ENCODE peak calls at places on chromosomes 1 and 21, in seven cellular contexts. U, E, M, G, H, D and I are unnamed samples. For H3K4me1, the result is how much of the 10 kb centered on the place peaks cover.

GRCh38 chr1:209542585-209542984 is 40.9 kb upstream of the CAMK1G start:
- DNase-seq in M (no peak), E (no peak), U (no peak), G (no peak), H (no peak), D (no peak), I (no peak)

GRCh38 chr1:28518745-28519341 is 13.0 kb downstream of the RCC1 start:
- DNase-seq in D (no peak), M (no peak), U (peak), G (no peak), H (no peak), E (no peak), I (no peak)

GRCh38 chr1:114201486-114201885 is 47.8 kb upstream of the SYT6 start:
- DNase-seq in D (no peak), G (no peak), H (no peak), M (no peak), U (no peak), E (no peak), I (no peak)

GRCh38 chr21:33543505-33544129 is 779 bp downstream of the SON start:
- DNase-seq in D (peak), G (peak), E (peak), H (no peak), U (peak), M (no peak), I (peak)

GRCh38 chr1:20466231-20466630 is 19.8 kb downstream of the CAMK2N1 start:
- DNase-seq in M (no peak), E (no peak), D (no peak), H (no peak), U (no peak), G (no peak), I (no peak)

GRCh38 chr1:115753830-115754229 is 14.7 kb downstream of the CASQ2 start:
- DNase-seq in M (no peak), U (no peak), E (no peak), G (peak), D (no peak), H (no peak), I (no peak)

GRCh38 chr1:24984800-24985552 is 54.9 kb upstream of the RUNX3 start:
- DNase-seq in M (no peak), D (no peak), H (no peak), E (no peak), U (no peak), G (no peak), I (peak)

GRCh38 chr1:236913371-236914037 is 90.7 kb downstream of the MT1HL1 start:
- DNase-seq in D (no peak), H (no peak), E (no peak), G (no peak), U (no peak), M (no peak), I (no peak)

GRCh38 chr1:155872527-155872926 is 13.2 kb downstream of the SYT11 start:
- DNase-seq in U (no peak), E (no peak), H (no peak), D (no peak), M (no peak), G (no peak), I (no peak)

GRCh38 chr1:40036574-40036973 is 4.0 kb upstream of the CAP1 start:
- DNase-seq in G (peak), M (peak), D (no peak), E (peak), H (peak), U (peak), I (no peak)

GRCh38 chr21:17779486-17779885 is 39.7 kb downstream of the C21orf91 start:
- DNase-seq in M (no peak), E (no peak), H (no peak), G (no peak), U (no peak), D (no peak), I (no peak)

GRCh38 chr1:45530632-45531135 is 9.0 kb upstream of the PRDX1 start:
- DNase-seq in E (no peak), D (no peak), M (no peak), U (no peak), G (no peak), H (no peak), I (no peak)

GRCh38 chr1:233946724-233947123 is 42.2 kb downstream of the SLC35F3 start:
- DNase-seq in M (no peak), G (no peak), U (no peak), H (no peak), E (no peak), D (no peak), I (no peak)

GRCh38 chr1:206606867-206607266 is 5.4 kb downstream of the EIF2D start:
- DNase-seq in D (no peak), U (no peak), H (no peak), G (no peak), M (no peak), E (no peak), I (no peak)

GRCh38 chr1:167528057-167528705 is 9.9 kb upstream of the CD247 start:
- DNase-seq in U (no peak), M (no peak), D (no peak), H (no peak), G (no peak), E (no peak), I (no peak)

GRCh38 chr1:108645479-108646184 is 15.3 kb downstream of the HENMT1 start:
- DNase-seq in U (no peak), G (no peak), D (no peak), E (no peak), H (no peak), M (no peak), I (no peak)

GRCh38 chr1:198399452-198399851 is 141.0 kb downstream of the ATP6V1G3 start:
- DNase-seq in G (no peak), E (no peak), M (no peak), U (no peak), D (no peak), H (no peak), I (no peak)

GRCh38 chr1:45809761-45810160 is 6.3 kb downstream of the MAST2 start:
- DNase-seq in M (no peak), E (no peak), G (no peak), U (no peak), H (no peak), D (no peak), I (no peak)

GRCh38 chr1:40665335-40666171 is at the start of gene RIMS3:
- DNase-seq in H (peak), E (peak), D (peak), G (peak), U (peak), M (peak), I (peak)

GRCh38 chr21:38352536-38353219 is 95.9 kb downstream of the KCNJ15 start:
- DNase-seq in E (peak), M (peak), D (no peak), H (peak), G (peak), U (no peak), I (no peak)

GRCh38 chr1:115293899-115294298 is 44.1 kb downstream of the NGF start:
- DNase-seq in U (no peak), G (no peak), D (no peak), E (no peak), H (no peak), M (no peak), I (no peak)

GRCh38 chr1:160608057-160608456 is 28.8 kb upstream of the CD84 start:
- DNase-seq in H (no peak), E (no peak), M (no peak), D (no peak), G (no peak), U (no peak), I (no peak)

GRCh38 chr1:43331688-43332087 is 5.9 kb upstream of the MPL start:
- DNase-seq in M (no peak), D (no peak), H (no peak), U (no peak), G (no peak), E (no peak), I (no peak)

GRCh38 chr1:180198186-180198585 is 31.9 kb upstream of the LHX4 start:
- DNase-seq in D (no peak), U (no peak), G (no peak), M (no peak), H (no peak), E (no peak), I (no peak)

GRCh38 chr1:233289676-233290075 is 5.8 kb downstream of the PCNX2 start:
- DNase-seq in D (no peak), M (no peak), H (no peak), E (no peak), G (no peak), U (no peak), I (no peak)

GRCh38 chr1:202158810-202159533 is 1.4 kb downstream of the PTPN7 start:
- DNase-seq in D (no peak), E (no peak), G (no peak), M (no peak), H (peak), U (no peak), I (no peak)

DNA sequence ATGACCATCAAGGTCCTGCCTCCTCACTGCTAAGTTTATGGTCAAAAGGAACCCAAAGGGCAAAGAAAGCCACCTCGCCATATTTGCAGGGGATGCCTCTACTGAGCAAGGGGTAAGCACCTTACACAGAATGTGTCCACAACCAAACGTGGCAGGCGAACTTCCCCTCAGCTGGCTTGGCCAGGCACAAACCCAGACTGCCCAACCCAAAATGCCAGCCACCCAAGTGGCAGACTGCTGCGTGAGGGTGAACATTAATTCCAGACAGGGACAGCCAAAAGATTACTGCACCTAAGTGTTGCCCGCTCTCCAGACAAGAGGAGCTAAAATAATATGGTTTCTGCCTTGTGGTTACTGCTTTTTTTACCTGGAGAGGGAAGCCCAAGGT is 16.0 kb downstream of the ZNF697 start:
- DNase-seq in G (peak), M (no peak), D (no peak), U (no peak), H (no peak), E (no peak), I (no peak)
- H3K4me1 ChIP-seq in G (under half), M (under half), D (under half), U (under half), H (under half), E (half or more), I (under half)

GRCh38 chr1:147815503-147815902 is 55.1 kb upstream of the GJA5 start:
- DNase-seq in D (no peak), E (no peak), U (no peak), G (no peak), H (no peak), M (no peak), I (no peak)
- TF ChIP-seq CTCF in D (no peak), E (no peak), U (no peak), G (no peak), H (no peak), M (no peak), I (no peak)

GRCh38 chr1:145995148-145995851 is 1.1 kb downstream of the TXNIP start:
- DNase-seq in M (peak), H (no peak), U (peak), G (no peak), E (peak), D (no peak), I (no peak)
- TF ChIP-seq POLR2A in M (no peak), H (no peak), U (no peak), G (no peak), E (no peak), D (no peak), I (no peak)

GRCh38 chr1:86906419-86906818 is 7.5 kb downstream of the SELENOF start:
- DNase-seq in G (no peak), D (no peak), H (no peak), E (no peak), U (no peak), M (no peak), I (no peak)

DNA sequence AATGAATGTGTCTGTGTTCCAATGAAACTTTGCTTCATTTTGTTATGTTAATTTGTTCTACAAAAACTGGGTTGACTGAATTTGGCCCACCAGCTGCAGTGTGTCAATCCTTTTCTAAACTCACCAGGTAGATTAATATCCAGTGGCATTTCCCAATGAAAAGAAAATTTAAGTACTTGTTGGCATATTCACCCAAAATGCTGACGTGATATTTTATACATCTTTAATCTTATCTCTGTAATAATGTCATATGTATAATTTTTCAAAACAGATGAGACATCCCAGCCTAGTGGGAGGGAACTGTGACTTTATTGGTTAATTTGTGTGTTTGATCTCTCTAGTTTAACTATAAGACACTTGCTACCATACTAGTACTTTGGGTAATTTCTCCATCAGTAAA is 8.1 kb downstream of the SELENOF start:
- DNase-seq in M (no peak), U (no peak), H (no peak), E (no peak), D (no peak), G (no peak), I (no peak)
- H3K4me1 ChIP-seq in M (under half), U (under half), H (under half), E (half or more), D (under half), G (under half), I (under half)

GRCh38 chr1:168734946-168735345 is 5.9 kb upstream of the DPT start:
- DNase-seq in U (no peak), G (no peak), E (no peak), D (no peak), H (peak), M (no peak), I (no peak)
- TF ChIP-seq CTCF in U (no peak), G (peak), E (no peak), D (no peak), H (no peak), M (no peak), I (no peak)

GRCh38 chr1:169364948-169365347 is 2.6 kb downstream of the NME7 start:
- DNase-seq in G (no peak), M (no peak), U (no peak), D (no peak), H (no peak), E (no peak), I (no peak)

GRCh38 chr1:169367096-169367685 is 406 bp downstream of the NME7 start:
- DNase-seq in D (no peak), H (no peak), U (no peak), E (no peak), M (no peak), G (no peak), I (no peak)

GRCh38 chr1:169368406-169368769 is 393 bp downstream of the BLZF1 start:
- DNase-seq in E (peak), U (no peak), H (no peak), M (no peak), G (peak), D (no peak), I (peak)

GRCh38 chr1:169371400-169371799 is 3.4 kb downstream of the BLZF1 start:
- DNase-seq in D (no peak), M (no peak), H (no peak), U (no peak), E (no peak), G (no peak), I (no peak)

GRCh38 chr1:169367686-169368405 is at the start of the genes BLZF1 and NME7:
- DNase-seq in U (peak), H (peak), D (peak), E (peak), M (peak), G (peak), I (peak)
- TF ChIP-seq POLR2A in U (peak), H (no peak), D (no peak), E (no peak), M (no peak), G (peak), I (no peak)

GRCh38 chr1:183033205-183033604 is 10.0 kb downstream of the LAMC1 start:
- DNase-seq in G (no peak), E (no peak), M (no peak), D (no peak), U (no peak), H (no peak), I (no peak)
- H3K4me1 ChIP-seq in G (under half), E (half or more), M (under half), D (under half), U (under half), H (under half), I (under half)

GRCh38 chr1:56411484-56412180 is 167.7 kb downstream of the PLPP3 start:
- DNase-seq in G (peak), E (no peak), U (no peak), D (no peak), H (no peak), M (peak), I (no peak)

GRCh38 chr1:56410405-56410804 is 169.0 kb downstream of the PLPP3 start:
- DNase-seq in G (no peak), M (no peak), U (no peak), E (no peak), H (no peak), D (no peak), I (no peak)

GRCh38 chr1:56411021-56411420 is 168.3 kb downstream of the PLPP3 start:
- DNase-seq in M (no peak), D (no peak), U (no peak), G (no peak), H (no peak), E (no peak), I (no peak)

GRCh38 chr1:56406821-56407220 is 172.5 kb downstream of the PLPP3 start:
- DNase-seq in D (no peak), H (no peak), E (no peak), G (no peak), M (no peak), U (no peak), I (no peak)

DNA sequence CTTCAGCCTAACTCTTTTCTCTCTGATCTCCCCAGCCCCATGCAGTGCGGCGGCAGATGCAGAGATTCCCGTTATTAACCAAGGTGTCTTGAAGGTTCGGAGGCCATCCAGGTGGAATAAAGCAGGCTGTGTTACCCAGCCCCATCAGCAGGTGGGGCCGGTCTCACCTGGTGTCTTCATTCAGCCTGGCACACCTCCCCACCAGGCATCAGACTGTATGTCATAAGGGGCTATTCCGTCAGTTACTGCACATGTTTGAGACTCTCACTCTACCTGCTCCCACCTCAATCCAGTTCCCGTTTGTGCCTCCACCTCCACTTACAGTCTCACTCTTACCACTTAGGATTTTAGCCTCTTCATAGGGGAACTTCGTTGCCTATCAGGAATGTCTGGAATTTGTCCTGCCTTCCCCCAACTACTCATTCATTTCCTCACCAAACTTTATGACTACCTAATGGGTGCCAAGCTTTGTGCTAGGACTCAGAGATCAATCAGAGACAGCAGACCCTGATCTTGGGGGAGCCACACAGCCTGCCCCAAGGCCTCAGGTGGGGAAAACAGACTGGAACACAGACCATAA is 170.2 kb downstream of the PLPP3 start:
- DNase-seq in H (no peak), D (no peak), E (peak), G (peak), M (no peak), U (no peak), I (peak)
- TF ChIP-seq CTCF in H (no peak), D (no peak), E (peak), G (peak), M (no peak), U (no peak), I (no peak)

GRCh38 chr1:213989071-213989739 is 1.4 kb downstream of the PROX1 start:
- DNase-seq in D (no peak), U (no peak), M (no peak), G (no peak), E (no peak), H (no peak), I (no peak)
- TF ChIP-seq POLR2A in D (no peak), U (no peak), M (no peak), G (peak), E (no peak), H (no peak), I (no peak)